ENCODE peak calls at places on chromosomes 4 and X, in eight cellular contexts. One of them, this sample, is unnamed.

GRCh38 chrX:75301060-75301459 is 27.2 kb downstream of the UPRT start:
- DNase-seq in GM12892: no peak
- DNase-seq in stimulated activated CD4-positive, alpha-beta T cell treated with anti-CD3 and anti-CD28 coated beads, Interleukin-15, amount 100 ng/mL, for 1 hour: no peak
- DNase-seq in NCI-H1417: no peak
- DNase-seq in hepatocyte: no peak
- DNase-seq in tibial nerve: no peak
- DNase-seq in NCI-H1105: no peak
- DNase-seq in thoracic aorta: no peak
- DNase-seq in this sample: no peak

GRCh38 chr4:75598390-75598789 is 31.9 kb downstream of the CDKL2 start:
- DNase-seq in tibial nerve: no peak
- DNase-seq in NCI-H1417: no peak
- DNase-seq in NCI-H1105: no peak
- DNase-seq in GM12892: no peak
- DNase-seq in stimulated activated CD4-positive, alpha-beta T cell treated with anti-CD3 and anti-CD28 coated beads, Interleukin-15, amount 100 ng/mL, for 1 hour: no peak
- DNase-seq in hepatocyte: no peak
- DNase-seq in thoracic aorta: no peak
- DNase-seq in this sample: no peak

GRCh38 chr4:2047031-2047660 is 12.0 kb upstream of the NAT8L start:
- DNase-seq in NCI-H1105: no peak
- DNase-seq in thoracic aorta: no peak
- DNase-seq in stimulated activated CD4-positive, alpha-beta T cell treated with anti-CD3 and anti-CD28 coated beads, Interleukin-15, amount 100 ng/mL, for 1 hour: no peak
- DNase-seq in GM12892: no peak
- DNase-seq in NCI-H1417: no peak
- DNase-seq in hepatocyte: no peak
- DNase-seq in tibial nerve: no peak
- DNase-seq in this sample: no peak

GRCh38 chrX:17374619-17375360 is at the start of gene NHS:
- DNase-seq in tibial nerve: peak
- DNase-seq in NCI-H1417: peak
- DNase-seq in NCI-H1105: peak
- DNase-seq in stimulated activated CD4-positive, alpha-beta T cell treated with anti-CD3 and anti-CD28 coated beads, Interleukin-15, amount 100 ng/mL, for 1 hour: no peak
- DNase-seq in GM12892: peak
- DNase-seq in hepatocyte: peak
- DNase-seq in thoracic aorta: no peak
- DNase-seq in this sample: no peak

GRCh38 chr4:188127157-188127874 is 11.9 kb upstream of the TRIML1 start:
- DNase-seq in GM12892: no peak
- DNase-seq in stimulated activated CD4-positive, alpha-beta T cell treated with anti-CD3 and anti-CD28 coated beads, Interleukin-15, amount 100 ng/mL, for 1 hour: no peak
- DNase-seq in hepatocyte: peak
- DNase-seq in NCI-H1417: no peak
- DNase-seq in thoracic aorta: no peak
- DNase-seq in NCI-H1105: no peak
- DNase-seq in tibial nerve: no peak
- DNase-seq in this sample: no peak

GRCh38 chr4:57462843-57463242 is 352.7 kb upstream of the IGFBP7 start:
- DNase-seq in NCI-H1417: peak
- DNase-seq in NCI-H1105: no peak
- DNase-seq in GM12892: no peak
- DNase-seq in tibial nerve: no peak
- DNase-seq in hepatocyte: peak
- DNase-seq in stimulated activated CD4-positive, alpha-beta T cell treated with anti-CD3 and anti-CD28 coated beads, Interleukin-15, amount 100 ng/mL, for 1 hour: no peak
- DNase-seq in thoracic aorta: no peak
- DNase-seq in this sample: no peak

GRCh38 chr4:71239365-71239764 is 99.5 kb upstream of the SLC4A4 start:
- DNase-seq in NCI-H1417: no peak
- DNase-seq in hepatocyte: no peak
- DNase-seq in thoracic aorta: no peak
- DNase-seq in stimulated activated CD4-positive, alpha-beta T cell treated with anti-CD3 and anti-CD28 coated beads, Interleukin-15, amount 100 ng/mL, for 1 hour: no peak
- DNase-seq in tibial nerve: no peak
- DNase-seq in GM12892: no peak
- DNase-seq in NCI-H1105: no peak
- DNase-seq in this sample: no peak

GRCh38 chrX:123685273-123685672 is 47.6 kb downstream of the THOC2 start:
- DNase-seq in thoracic aorta: no peak
- DNase-seq in hepatocyte: no peak
- DNase-seq in NCI-H1105: no peak
- DNase-seq in tibial nerve: no peak
- DNase-seq in NCI-H1417: no peak
- DNase-seq in stimulated activated CD4-positive, alpha-beta T cell treated with anti-CD3 and anti-CD28 coated beads, Interleukin-15, amount 100 ng/mL, for 1 hour: no peak
- DNase-seq in GM12892: no peak
- DNase-seq in this sample: no peak

GRCh38 chrX:103629295-103630170 is 758 bp downstream of the TCEAL1 start:
- DNase-seq in NCI-H1417: peak
- DNase-seq in NCI-H1105: peak
- DNase-seq in thoracic aorta: no peak
- DNase-seq in GM12892: no peak
- DNase-seq in tibial nerve: peak
- DNase-seq in stimulated activated CD4-positive, alpha-beta T cell treated with anti-CD3 and anti-CD28 coated beads, Interleukin-15, amount 100 ng/mL, for 1 hour: no peak
- DNase-seq in hepatocyte: peak
- DNase-seq in this sample: no peak

GRCh38 chrX:87571965-87572364 is 54.4 kb downstream of the KLHL4 start:
- DNase-seq in stimulated activated CD4-positive, alpha-beta T cell treated with anti-CD3 and anti-CD28 coated beads, Interleukin-15, amount 100 ng/mL, for 1 hour: no peak
- DNase-seq in hepatocyte: no peak
- DNase-seq in GM12892: no peak
- DNase-seq in NCI-H1105: no peak
- DNase-seq in thoracic aorta: no peak
- DNase-seq in NCI-H1417: no peak
- DNase-seq in tibial nerve: no peak
- DNase-seq in this sample: no peak

GRCh38 chr4:114752404-114752803 is 153.8 kb downstream of the UGT8 start:
- DNase-seq in NCI-H1105: no peak
- DNase-seq in stimulated activated CD4-positive, alpha-beta T cell treated with anti-CD3 and anti-CD28 coated beads, Interleukin-15, amount 100 ng/mL, for 1 hour: no peak
- DNase-seq in tibial nerve: no peak
- DNase-seq in thoracic aorta: no peak
- DNase-seq in NCI-H1417: no peak
- DNase-seq in hepatocyte: no peak
- DNase-seq in GM12892: no peak
- DNase-seq in this sample: no peak

GRCh38 chrX:24963823-24964222 is 51.9 kb downstream of the ARX start:
- DNase-seq in hepatocyte: no peak
- DNase-seq in GM12892: no peak
- DNase-seq in NCI-H1417: no peak
- DNase-seq in stimulated activated CD4-positive, alpha-beta T cell treated with anti-CD3 and anti-CD28 coated beads, Interleukin-15, amount 100 ng/mL, for 1 hour: no peak
- DNase-seq in tibial nerve: peak
- DNase-seq in thoracic aorta: no peak
- DNase-seq in NCI-H1105: no peak
- DNase-seq in this sample: no peak

GRCh38 chr4:138021116-138021820 is 220.9 kb downstream of the SLC7A11 start:
- DNase-seq in thoracic aorta: no peak
- DNase-seq in tibial nerve: no peak
- DNase-seq in stimulated activated CD4-positive, alpha-beta T cell treated with anti-CD3 and anti-CD28 coated beads, Interleukin-15, amount 100 ng/mL, for 1 hour: no peak
- DNase-seq in hepatocyte: no peak
- DNase-seq in NCI-H1417: no peak
- DNase-seq in GM12892: no peak
- DNase-seq in NCI-H1105: no peak
- DNase-seq in this sample: no peak

GRCh38 chr4:38800956-38801450 is 3.6 kb downstream of the TLR1 start:
- DNase-seq in GM12892: no peak
- DNase-seq in hepatocyte: no peak
- DNase-seq in NCI-H1417: no peak
- DNase-seq in stimulated activated CD4-positive, alpha-beta T cell treated with anti-CD3 and anti-CD28 coated beads, Interleukin-15, amount 100 ng/mL, for 1 hour: no peak
- DNase-seq in thoracic aorta: no peak
- DNase-seq in NCI-H1105: no peak
- DNase-seq in tibial nerve: no peak
- DNase-seq in this sample: no peak

GRCh38 chrX:19183777-19184485 is 61.7 kb upstream of the ADGRG2 start:
- DNase-seq in NCI-H1105: no peak
- DNase-seq in tibial nerve: no peak
- DNase-seq in thoracic aorta: no peak
- DNase-seq in hepatocyte: peak
- DNase-seq in GM12892: no peak
- DNase-seq in NCI-H1417: no peak
- DNase-seq in stimulated activated CD4-positive, alpha-beta T cell treated with anti-CD3 and anti-CD28 coated beads, Interleukin-15, amount 100 ng/mL, for 1 hour: no peak
- DNase-seq in this sample: no peak

GRCh38 chr4:153344131-153345010 is at the start of gene MND1:
- DNase-seq in GM12892: peak
- DNase-seq in stimulated activated CD4-positive, alpha-beta T cell treated with anti-CD3 and anti-CD28 coated beads, Interleukin-15, amount 100 ng/mL, for 1 hour: peak
- DNase-seq in thoracic aorta: peak
- DNase-seq in NCI-H1105: peak
- DNase-seq in hepatocyte: peak
- DNase-seq in tibial nerve: peak
- DNase-seq in NCI-H1417: peak
- DNase-seq in this sample: peak

GRCh38 chr4:120923201-120923522 is 636 bp upstream of the PRDM5 start:
- DNase-seq in NCI-H1105: no peak
- DNase-seq in GM12892: no peak
- DNase-seq in tibial nerve: no peak
- DNase-seq in stimulated activated CD4-positive, alpha-beta T cell treated with anti-CD3 and anti-CD28 coated beads, Interleukin-15, amount 100 ng/mL, for 1 hour: no peak
- DNase-seq in hepatocyte: no peak
- DNase-seq in thoracic aorta: no peak
- DNase-seq in NCI-H1417: no peak
- DNase-seq in this sample: no peak

GRCh38 chr4:123746981-123747380 is 350.4 kb downstream of the SPRY1 start:
- DNase-seq in hepatocyte: no peak
- DNase-seq in stimulated activated CD4-positive, alpha-beta T cell treated with anti-CD3 and anti-CD28 coated beads, Interleukin-15, amount 100 ng/mL, for 1 hour: no peak
- DNase-seq in NCI-H1417: no peak
- DNase-seq in tibial nerve: no peak
- DNase-seq in NCI-H1105: no peak
- DNase-seq in GM12892: no peak
- DNase-seq in thoracic aorta: no peak
- DNase-seq in this sample: no peak

GRCh38 chr4:40881096-40881495 is 131.3 kb downstream of the NSUN7 start:
- DNase-seq in NCI-H1105: no peak
- DNase-seq in tibial nerve: no peak
- DNase-seq in thoracic aorta: no peak
- DNase-seq in GM12892: no peak
- DNase-seq in NCI-H1417: no peak
- DNase-seq in hepatocyte: no peak
- DNase-seq in stimulated activated CD4-positive, alpha-beta T cell treated with anti-CD3 and anti-CD28 coated beads, Interleukin-15, amount 100 ng/mL, for 1 hour: no peak
- DNase-seq in this sample: no peak

GRCh38 chrX:46330513-46330912 is 214.7 kb downstream of the ZNF674 start:
- DNase-seq in GM12892: no peak
- DNase-seq in NCI-H1105: no peak
- DNase-seq in thoracic aorta: no peak
- DNase-seq in hepatocyte: no peak
- DNase-seq in tibial nerve: no peak
- DNase-seq in NCI-H1417: no peak
- DNase-seq in stimulated activated CD4-positive, alpha-beta T cell treated with anti-CD3 and anti-CD28 coated beads, Interleukin-15, amount 100 ng/mL, for 1 hour: no peak
- DNase-seq in this sample: no peak

GRCh38 chr4:7557447-7557846 is 122.7 kb upstream of the PSAPL1 start:
- DNase-seq in hepatocyte: peak
- DNase-seq in NCI-H1417: no peak
- DNase-seq in NCI-H1105: no peak
- DNase-seq in stimulated activated CD4-positive, alpha-beta T cell treated with anti-CD3 and anti-CD28 coated beads, Interleukin-15, amount 100 ng/mL, for 1 hour: no peak
- DNase-seq in thoracic aorta: no peak
- DNase-seq in tibial nerve: no peak
- DNase-seq in GM12892: no peak
- DNase-seq in this sample: no peak

GRCh38 chr4:5638976-5639375 is 69.4 kb downstream of the EVC2 start:
- DNase-seq in tibial nerve: no peak
- DNase-seq in GM12892: no peak
- DNase-seq in stimulated activated CD4-positive, alpha-beta T cell treated with anti-CD3 and anti-CD28 coated beads, Interleukin-15, amount 100 ng/mL, for 1 hour: no peak
- DNase-seq in NCI-H1417: no peak
- DNase-seq in thoracic aorta: no peak
- DNase-seq in NCI-H1105: no peak
- DNase-seq in hepatocyte: no peak
- DNase-seq in this sample: no peak

GRCh38 chrX:7062276-7062675 is 85.2 kb upstream of the STS start:
- DNase-seq in tibial nerve: no peak
- DNase-seq in NCI-H1417: no peak
- DNase-seq in GM12892: no peak
- DNase-seq in stimulated activated CD4-positive, alpha-beta T cell treated with anti-CD3 and anti-CD28 coated beads, Interleukin-15, amount 100 ng/mL, for 1 hour: no peak
- DNase-seq in thoracic aorta: no peak
- DNase-seq in NCI-H1105: no peak
- DNase-seq in hepatocyte: no peak
- DNase-seq in this sample: no peak

GRCh38 chrX:87337267-87337666 is 180.3 kb upstream of the KLHL4 start:
- DNase-seq in GM12892: no peak
- DNase-seq in hepatocyte: no peak
- DNase-seq in tibial nerve: no peak
- DNase-seq in thoracic aorta: no peak
- DNase-seq in stimulated activated CD4-positive, alpha-beta T cell treated with anti-CD3 and anti-CD28 coated beads, Interleukin-15, amount 100 ng/mL, for 1 hour: no peak
- DNase-seq in NCI-H1417: no peak
- DNase-seq in NCI-H1105: no peak
- DNase-seq in this sample: no peak

GRCh38 chr4:132592850-132593249 is 556.2 kb upstream of the PCDH10 start:
- DNase-seq in stimulated activated CD4-positive, alpha-beta T cell treated with anti-CD3 and anti-CD28 coated beads, Interleukin-15, amount 100 ng/mL, for 1 hour: no peak
- DNase-seq in GM12892: no peak
- DNase-seq in tibial nerve: no peak
- DNase-seq in NCI-H1417: no peak
- DNase-seq in thoracic aorta: no peak
- DNase-seq in hepatocyte: no peak
- DNase-seq in NCI-H1105: no peak
- DNase-seq in this sample: no peak

GRCh38 chr4:68797048-68797447 is 18.7 kb upstream of the UGT2B10 start:
- DNase-seq in hepatocyte: no peak
- DNase-seq in stimulated activated CD4-positive, alpha-beta T cell treated with anti-CD3 and anti-CD28 coated beads, Interleukin-15, amount 100 ng/mL, for 1 hour: no peak
- DNase-seq in NCI-H1105: no peak
- DNase-seq in GM12892: no peak
- DNase-seq in NCI-H1417: no peak
- DNase-seq in thoracic aorta: no peak
- DNase-seq in tibial nerve: no peak
- DNase-seq in this sample: no peak

GRCh38 chrX:110699109-110699508 is 96.5 kb downstream of the CHRDL1 start:
- DNase-seq in NCI-H1417: no peak
- DNase-seq in NCI-H1105: no peak
- DNase-seq in stimulated activated CD4-positive, alpha-beta T cell treated with anti-CD3 and anti-CD28 coated beads, Interleukin-15, amount 100 ng/mL, for 1 hour: no peak
- DNase-seq in tibial nerve: no peak
- DNase-seq in thoracic aorta: no peak
- DNase-seq in hepatocyte: no peak
- DNase-seq in GM12892: no peak
- DNase-seq in this sample: no peak

GRCh38 chr4:103718993-103719319 is 829 bp downstream of the TACR3 start:
- DNase-seq in GM12892: no peak
- DNase-seq in NCI-H1417: no peak
- DNase-seq in NCI-H1105: no peak
- DNase-seq in stimulated activated CD4-positive, alpha-beta T cell treated with anti-CD3 and anti-CD28 coated beads, Interleukin-15, amount 100 ng/mL, for 1 hour: no peak
- DNase-seq in hepatocyte: peak
- DNase-seq in thoracic aorta: no peak
- DNase-seq in tibial nerve: no peak
- DNase-seq in this sample: no peak

GRCh38 chrX:48834383-48834709 is 1.1 kb downstream of the PCSK1N start:
- DNase-seq in hepatocyte: no peak
- DNase-seq in stimulated activated CD4-positive, alpha-beta T cell treated with anti-CD3 and anti-CD28 coated beads, Interleukin-15, amount 100 ng/mL, for 1 hour: no peak
- DNase-seq in NCI-H1417: peak
- DNase-seq in thoracic aorta: no peak
- DNase-seq in GM12892: no peak
- DNase-seq in NCI-H1105: no peak
- DNase-seq in tibial nerve: no peak
- DNase-seq in this sample: no peak

GRCh38 chr4:112109455-112110425 is 35.5 kb upstream of the FAM241A start:
- DNase-seq in tibial nerve: no peak
- DNase-seq in GM12892: no peak
- DNase-seq in thoracic aorta: no peak
- DNase-seq in stimulated activated CD4-positive, alpha-beta T cell treated with anti-CD3 and anti-CD28 coated beads, Interleukin-15, amount 100 ng/mL, for 1 hour: no peak
- DNase-seq in hepatocyte: no peak
- DNase-seq in NCI-H1105: no peak
- DNase-seq in NCI-H1417: no peak
- DNase-seq in this sample: no peak

GRCh38 chr4:64781737-64782326 is 372.6 kb upstream of the TECRL start:
- DNase-seq in tibial nerve: no peak
- DNase-seq in thoracic aorta: no peak
- DNase-seq in NCI-H1417: peak
- DNase-seq in NCI-H1105: no peak
- DNase-seq in GM12892: no peak
- DNase-seq in stimulated activated CD4-positive, alpha-beta T cell treated with anti-CD3 and anti-CD28 coated beads, Interleukin-15, amount 100 ng/mL, for 1 hour: no peak
- DNase-seq in hepatocyte: peak
- DNase-seq in this sample: no peak

This sample was measured in central memory CD8-positive, alpha-beta T cell.